ENCODE peak calls at places on chromosomes 1 and 21, in four cellular contexts. One of them, this sample, is unnamed.
A peak's percentile ranks its signal among the peaks of the same experiment; 100 is the strongest.

GRCh38 chr1:37478451-37478871 is 4.1 kb downstream of the ZC3H12A start:
- DNase-seq in esophagus muscularis mucosa: no peak
- DNase-seq in Peyer's patch: no peak
- DNase-seq in H1: no peak
- DNase-seq in this sample: peak; percentile 39

GRCh38 chr1:178938959-178939317 is 68.1 kb upstream of the ANGPTL1 start:
- DNase-seq in esophagus muscularis mucosa: peak; percentile 95
- DNase-seq in Peyer's patch: no peak
- DNase-seq in H1: no peak
- DNase-seq in this sample: no peak

GRCh38 chr1:244319283-244320132 is 132.2 kb downstream of the ADSS2 start:
- DNase-seq in esophagus muscularis mucosa: no peak
- DNase-seq in Peyer's patch: no peak
- DNase-seq in H1: no peak
- DNase-seq in this sample: no peak

GRCh38 chr1:207219979-207220889 is 101.2 kb upstream of the CD55 start:
- DNase-seq in H1: no peak
- DNase-seq in Peyer's patch: no peak
- DNase-seq in esophagus muscularis mucosa: no peak
- DNase-seq in this sample: no peak

GRCh38 chr1:111476761-111477309 is 3.1 kb downstream of the C1orf162 start:
- DNase-seq in H1: no peak
- DNase-seq in Peyer's patch: no peak
- DNase-seq in esophagus muscularis mucosa: peak; percentile 89
- DNase-seq in this sample: no peak

GRCh38 chr1:244248426-244248825 is 197.3 kb downstream of the ZBTB18 start:
- DNase-seq in esophagus muscularis mucosa: no peak
- DNase-seq in H1: no peak
- DNase-seq in Peyer's patch: no peak
- DNase-seq in this sample: no peak

GRCh38 chr1:168291222-168291824 is 10.6 kb downstream of the TBX19 start:
- DNase-seq in Peyer's patch: no peak
- DNase-seq in H1: no peak
- DNase-seq in esophagus muscularis mucosa: no peak
- DNase-seq in this sample: no peak

GRCh38 chr1:27601771-27602509 is 2.0 kb downstream of the AHDC1 start:
- DNase-seq in esophagus muscularis mucosa: no peak
- DNase-seq in Peyer's patch: no peak
- DNase-seq in H1: no peak
- DNase-seq in this sample: peak; percentile 89

GRCh38 chr1:172616646-172617045 is 42.3 kb upstream of the FASLG start:
- DNase-seq in Peyer's patch: no peak
- DNase-seq in H1: no peak
- DNase-seq in esophagus muscularis mucosa: no peak
- DNase-seq in this sample: no peak

GRCh38 chr1:30303387-30303786 is 420.0 kb downstream of the MATN1 start:
- DNase-seq in H1: no peak
- DNase-seq in esophagus muscularis mucosa: peak; percentile 39
- DNase-seq in Peyer's patch: no peak
- DNase-seq in this sample: no peak

GRCh38 chr1:246080031-246080430 is 427.0 kb downstream of the SMYD3 start:
- DNase-seq in Peyer's patch: no peak
- DNase-seq in H1: no peak
- DNase-seq in esophagus muscularis mucosa: no peak
- DNase-seq in this sample: no peak

GRCh38 chr1:45344491-45344890 is 4.3 kb upstream of the MUTYH start:
- DNase-seq in Peyer's patch: no peak
- DNase-seq in H1: no peak
- DNase-seq in esophagus muscularis mucosa: no peak
- DNase-seq in this sample: no peak

GRCh38 chr1:99465176-99465900 is 180.6 kb upstream of the PALMD start:
- DNase-seq in Peyer's patch: no peak
- DNase-seq in H1: no peak
- DNase-seq in esophagus muscularis mucosa: no peak
- DNase-seq in this sample: no peak

GRCh38 chr1:103267271-103267670 is 158.9 kb upstream of the COL11A1 start:
- DNase-seq in H1: no peak
- DNase-seq in esophagus muscularis mucosa: no peak
- DNase-seq in Peyer's patch: no peak
- DNase-seq in this sample: no peak

GRCh38 chr21:29434081-29434480 is 135.4 kb downstream of the BACH1 start:
- DNase-seq in Peyer's patch: no peak
- DNase-seq in H1: no peak
- DNase-seq in esophagus muscularis mucosa: no peak
- DNase-seq in this sample: no peak

GRCh38 chr1:235532350-235532749 is 28.1 kb upstream of the B3GALNT2 start:
- DNase-seq in esophagus muscularis mucosa: no peak
- DNase-seq in H1: no peak
- DNase-seq in Peyer's patch: no peak
- DNase-seq in this sample: no peak

GRCh38 chr1:160639652-160640051 is 7.2 kb downstream of the SLAMF1 start:
- DNase-seq in Peyer's patch: no peak
- DNase-seq in H1: no peak
- DNase-seq in esophagus muscularis mucosa: no peak
- DNase-seq in this sample: no peak

GRCh38 chr1:204791453-204792366 is 79.0 kb upstream of the NFASC start:
- DNase-seq in H1: peak; percentile 79
- DNase-seq in Peyer's patch: peak; percentile 81
- DNase-seq in esophagus muscularis mucosa: no peak
- DNase-seq in this sample: peak; percentile 70

GRCh38 chr1:5998051-5998905 is 6.1 kb upstream of the NPHP4 start:
- DNase-seq in esophagus muscularis mucosa: no peak
- DNase-seq in H1: no peak
- DNase-seq in Peyer's patch: peak; percentile 32
- DNase-seq in this sample: no peak

GRCh38 chr1:109543988-109544735 is 4.3 kb upstream of the GNAI3 start:
- DNase-seq in Peyer's patch: no peak
- DNase-seq in H1: no peak
- DNase-seq in esophagus muscularis mucosa: no peak
- DNase-seq in this sample: no peak

GRCh38 chr1:109548321-109549267 is at the start of gene GNAI3:
- DNase-seq in esophagus muscularis mucosa: peak; percentile 98
- DNase-seq in Peyer's patch: peak; percentile 98
- DNase-seq in H1: peak; percentile 82
- DNase-seq in this sample: peak; percentile 96

GRCh38 chr1:109543283-109543987 is 3.8 kb downstream of the GPR61 start:
- DNase-seq in H1: no peak
- DNase-seq in Peyer's patch: no peak
- DNase-seq in esophagus muscularis mucosa: no peak
- DNase-seq in this sample: no peak

GRCh38 chr1:109547412-109548320 is 749 bp upstream of the GNAI3 start:
- DNase-seq in Peyer's patch: peak; percentile 61
- DNase-seq in esophagus muscularis mucosa: no peak
- DNase-seq in H1: no peak
- DNase-seq in this sample: no peak

GRCh38 chr1:109546311-109547109 is 1.9 kb upstream of the GNAI3 start:
- DNase-seq in esophagus muscularis mucosa: no peak
- DNase-seq in H1: no peak
- DNase-seq in Peyer's patch: peak; percentile 87
- DNase-seq in this sample: peak; percentile 86
- H3K4me3 ChIP-seq in esophagus muscularis mucosa: peak overlapping the region; percentile 86
- H3K4me3 ChIP-seq in H1: no peak overlapping the region
- H3K4me3 ChIP-seq in Peyer's patch: peak overlapping the region; percentile 80
- H3K4me3 ChIP-seq in this sample: peak overlapping the region; percentile 89

GRCh38 chr1:226351709-226352108 is 42.7 kb upstream of the LIN9 start:
- DNase-seq in H1: no peak
- DNase-seq in esophagus muscularis mucosa: no peak
- DNase-seq in Peyer's patch: no peak
- DNase-seq in this sample: no peak

GRCh38 chr1:226355679-226356583 is 47.0 kb upstream of the LIN9 start:
- DNase-seq in H1: no peak
- DNase-seq in Peyer's patch: no peak
- DNase-seq in esophagus muscularis mucosa: no peak
- DNase-seq in this sample: no peak

GRCh38 chr1:226355016-226355415 is 46.1 kb upstream of the LIN9 start:
- DNase-seq in esophagus muscularis mucosa: no peak
- DNase-seq in Peyer's patch: no peak
- DNase-seq in H1: no peak
- DNase-seq in this sample: no peak

GRCh38 chr1:226350504-226350865 is 41.5 kb upstream of the LIN9 start:
- DNase-seq in esophagus muscularis mucosa: no peak
- DNase-seq in H1: no peak
- DNase-seq in Peyer's patch: peak; percentile 58
- DNase-seq in this sample: no peak

DNA sequence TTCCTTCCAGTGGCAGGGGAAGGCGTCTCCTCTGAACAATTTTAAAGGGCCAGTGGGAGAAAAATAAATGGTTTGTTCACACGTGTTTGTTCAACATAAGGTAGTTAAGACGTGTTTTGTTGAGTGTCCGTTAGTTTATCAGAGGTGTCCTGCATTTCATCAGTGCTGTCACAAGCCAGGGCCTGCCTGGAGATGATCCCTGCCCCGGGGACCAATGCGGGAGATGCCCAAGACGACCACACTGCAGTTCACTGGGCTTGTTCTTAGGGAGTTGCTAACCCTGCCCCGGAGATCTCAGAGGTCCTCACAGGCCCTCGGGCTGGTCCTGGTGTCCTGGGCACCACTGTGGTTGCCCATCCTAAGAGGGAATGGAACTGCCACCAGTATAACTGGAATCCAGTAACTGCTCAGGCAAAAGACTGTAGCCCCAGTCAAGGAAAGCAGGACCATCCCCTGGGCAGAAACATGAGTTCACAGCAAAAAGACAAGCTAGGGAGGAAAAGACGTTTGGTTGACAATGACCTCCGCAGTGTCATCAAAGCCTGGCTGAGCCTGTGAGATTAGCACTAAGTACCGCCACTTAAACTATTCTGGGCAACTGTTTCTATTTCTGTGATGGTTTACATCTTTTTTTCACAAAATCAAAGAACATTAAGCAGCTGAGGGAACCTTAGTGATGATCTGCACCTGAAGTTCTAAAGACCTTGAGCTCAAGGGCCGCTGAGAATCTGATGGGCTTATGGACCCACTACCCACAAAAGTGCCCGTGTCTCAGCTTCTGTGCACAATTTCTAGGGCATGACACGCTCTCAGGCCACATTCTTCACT is 44.9 kb upstream of the LIN9 start:
- DNase-seq in esophagus muscularis mucosa: no peak
- DNase-seq in H1: no peak
- DNase-seq in Peyer's patch: no peak
- DNase-seq in this sample: no peak
- TF ChIP-seq POLR2A in esophagus muscularis mucosa: no peak
- TF ChIP-seq POLR2A in H1: no peak
- TF ChIP-seq POLR2A in Peyer's patch: no peak
- TF ChIP-seq POLR2A in this sample: no peak

GRCh38 chr1:209769956-209770355 is 14.1 kb downstream of the TRAF3IP3 start:
- DNase-seq in H1: no peak
- DNase-seq in Peyer's patch: no peak
- DNase-seq in esophagus muscularis mucosa: no peak
- DNase-seq in this sample: no peak

GRCh38 chr1:209770636-209771415 is 13.5 kb downstream of the C1orf74 start:
- DNase-seq in esophagus muscularis mucosa: no peak
- DNase-seq in H1: no peak
- DNase-seq in Peyer's patch: no peak
- DNase-seq in this sample: no peak

GRCh38 chr1:209769171-209769904 is 13.5 kb downstream of the TRAF3IP3 start:
- DNase-seq in esophagus muscularis mucosa: peak; percentile 94
- DNase-seq in H1: no peak
- DNase-seq in Peyer's patch: no peak
- DNase-seq in this sample: no peak

GRCh38 chr1:209774592-209774991 is 9.8 kb downstream of the C1orf74 start:
- DNase-seq in esophagus muscularis mucosa: no peak
- DNase-seq in H1: no peak
- DNase-seq in Peyer's patch: no peak
- DNase-seq in this sample: no peak

DNA sequence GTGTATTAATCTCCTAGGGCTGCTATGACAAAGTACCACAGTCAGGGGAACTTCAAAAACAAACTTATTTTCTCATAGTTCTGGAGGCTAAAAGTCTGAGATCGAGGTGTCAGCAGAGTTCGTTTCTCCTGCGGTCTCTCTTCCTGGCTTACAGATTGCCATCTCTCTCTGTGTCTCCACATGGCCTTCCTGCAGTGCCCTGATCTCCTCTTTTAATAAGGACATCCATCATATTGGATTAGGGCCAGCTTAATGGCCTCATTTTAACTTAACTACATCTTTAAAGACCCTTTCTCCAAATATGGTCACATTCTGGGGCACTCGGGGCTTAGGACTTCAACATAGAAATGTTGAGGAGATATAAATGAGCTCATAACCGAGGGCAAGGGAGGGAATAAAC is 12.2 kb downstream of the C1orf74 start:
- DNase-seq in H1: no peak
- DNase-seq in esophagus muscularis mucosa: no peak
- DNase-seq in Peyer's patch: no peak
- DNase-seq in this sample: no peak
- H3K4me1 ChIP-seq in H1: no peaks in the 10 kb centered on the region
- H3K4me1 ChIP-seq in esophagus muscularis mucosa: peaks cover 23% of the 10 kb centered on the region
- H3K4me1 ChIP-seq in Peyer's patch: peaks cover 13% of the 10 kb centered on the region
- H3K4me1 ChIP-seq in this sample: no peaks in the 10 kb centered on the region

DNA sequence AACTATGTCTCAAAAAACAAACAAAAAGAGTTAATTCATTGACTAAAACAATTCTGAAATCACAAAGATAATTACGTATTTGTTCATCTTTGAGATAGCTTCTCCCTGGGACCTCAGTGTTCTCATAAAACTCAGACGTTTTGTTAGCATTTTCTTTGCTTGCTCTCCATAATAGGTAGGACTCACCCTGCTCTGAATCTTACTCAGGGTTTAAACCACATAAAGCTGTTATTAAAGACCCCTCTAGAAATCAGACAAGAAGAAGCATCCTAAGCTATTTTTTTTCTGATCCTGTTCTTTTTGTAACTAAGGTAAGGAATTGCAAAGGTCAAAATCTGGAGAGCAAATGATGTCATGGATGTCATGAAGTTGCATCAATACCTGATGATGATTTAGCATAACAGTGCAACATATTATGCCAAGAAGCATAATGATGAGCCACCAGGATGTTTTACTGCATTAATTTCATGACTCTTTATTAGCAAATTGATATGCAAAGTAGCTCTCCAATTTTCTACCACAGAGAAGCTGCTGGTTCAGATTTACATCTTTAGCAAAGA is 2.4 kb downstream of the FBXO42 start:
- DNase-seq in H1: no peak
- DNase-seq in Peyer's patch: no peak
- DNase-seq in esophagus muscularis mucosa: no peak
- DNase-seq in this sample: no peak
- H3K4me3 ChIP-seq in H1: no peak overlapping the region
- H3K4me3 ChIP-seq in Peyer's patch: no peak overlapping the region
- H3K4me3 ChIP-seq in esophagus muscularis mucosa: no peak overlapping the region
- H3K4me3 ChIP-seq in this sample: no peak overlapping the region

This sample was measured in right lobe of liver.